ENCODE peak calls at places on chromosomes 5 and 9, in five cellular contexts. G is stimulated activated CD4-positive, alpha-beta T cell treated with anti-CD3 and anti-CD28 coated beads, Interleukin-15, amount 100 ng/mL, for 1 hour; O is left ventricle myocardium inferior; I is NCI-H748 treated with DMSO at 0.1 percent for 48 hours; Z is sigmoid colon. M is an unnamed sample.

GRCh38 chr5:109352024-109352423 is 57.8 kb downstream of the PJA2 start:
- DNase-seq in I (no peak), O (no peak), G (no peak), Z (no peak), M (no peak)

GRCh38 chr9:73079326-73079725 is 72.3 kb upstream of the ANXA1 start:
- DNase-seq in Z (no peak), I (no peak), O (no peak), G (no peak), M (peak)

GRCh38 chr9:107108367-107108766 is 174.7 kb upstream of the RAD23B start:
- DNase-seq in Z (no peak), O (no peak), I (no peak), G (no peak), M (no peak)

GRCh38 chr5:4373051-4373450 is 767.1 kb upstream of the ADAMTS16 start:
- DNase-seq in O (no peak), I (no peak), Z (no peak), G (no peak), M (no peak)

GRCh38 chr5:25544652-25545249 is 900.0 kb upstream of the CDH10 start:
- DNase-seq in O (no peak), G (no peak), Z (no peak), I (peak), M (peak)

GRCh38 chr5:147538232-147538631 is 28.4 kb upstream of the DPYSL3 start:
- DNase-seq in Z (no peak), G (no peak), I (no peak), O (no peak), M (no peak)

GRCh38 chr9:109487247-109487646 is 10.9 kb downstream of the PTPN3 start:
- DNase-seq in I (no peak), G (no peak), O (no peak), Z (no peak), M (no peak)

GRCh38 chr9:95192631-95193030 is 124.9 kb downstream of the FANCC start:
- DNase-seq in I (no peak), O (no peak), Z (no peak), G (no peak), M (no peak)

GRCh38 chr5:81233080-81233634 is at the start of gene CKMT2:
- DNase-seq in Z (peak), G (no peak), I (no peak), O (peak), M (no peak)

GRCh38 chr5:170700503-170700902 is 83.0 kb upstream of the GABRP start:
- DNase-seq in I (no peak), Z (no peak), O (no peak), G (no peak), M (no peak)

GRCh38 chr9:78462616-78463015 is 165.7 kb downstream of the PSAT1 start:
- DNase-seq in O (no peak), G (no peak), I (no peak), Z (no peak), M (no peak)

GRCh38 chr9:79652598-79652997 is 80.8 kb downstream of the TLE4 start:
- DNase-seq in G (no peak), Z (no peak), O (no peak), I (no peak), M (no peak)

GRCh38 chr9:128705051-128705965 is 3.0 kb downstream of the PKN3 start:
- DNase-seq in O (no peak), I (no peak), G (no peak), Z (peak), M (no peak)

GRCh38 chr9:131113655-131114563 is 11.5 kb upstream of the NUP214 start:
- DNase-seq in G (no peak), I (no peak), Z (no peak), O (no peak), M (no peak)

GRCh38 chr5:133293953-133294352 is 242.1 kb downstream of the HSPA4 start:
- DNase-seq in I (peak), O (no peak), G (no peak), Z (no peak), M (no peak)

GRCh38 chr5:133967715-133968056 is 739 bp downstream of the C5orf15 start:
- DNase-seq in G (no peak), O (no peak), I (no peak), Z (no peak), M (no peak)

GRCh38 chr9:116502746-116503145 is 184.4 kb upstream of the TRIM32 start:
- DNase-seq in Z (no peak), I (no peak), G (no peak), O (no peak), M (no peak)

GRCh38 chr9:36878986-36879982 is 154.8 kb downstream of the PAX5 start:
- DNase-seq in I (no peak), Z (peak), G (no peak), O (no peak), M (no peak)

GRCh38 chr5:108003178-108003577 is 332.4 kb upstream of the EFNA5 start:
- DNase-seq in I (no peak), O (no peak), Z (no peak), G (no peak), M (no peak)

GRCh38 chr9:6771722-6772121 is 13.9 kb downstream of the KDM4C start:
- DNase-seq in G (no peak), Z (peak), O (no peak), I (no peak), M (no peak)

GRCh38 chr5:180287868-180288267 is 4.0 kb downstream of the MAPK9 start:
- DNase-seq in I (no peak), Z (no peak), G (no peak), O (no peak), M (no peak)

GRCh38 chr9:124482431-124483031 is 24.7 kb downstream of the NR5A1 start:
- DNase-seq in G (no peak), I (no peak), Z (no peak), O (no peak), M (no peak)

GRCh38 chr9:21589344-21590056 is 107.4 kb upstream of the IFNE start:
- DNase-seq in G (no peak), I (no peak), Z (no peak), O (no peak), M (peak)

GRCh38 chr5:23507278-23507685 is at the start of gene PRDM9:
- DNase-seq in O (peak), G (peak), I (peak), Z (peak), M (no peak)

GRCh38 chr5:108642170-108642906 is 105.4 kb upstream of the FER start:
- DNase-seq in O (no peak), G (peak), Z (no peak), I (peak), M (peak)

GRCh38 chr5:170289749-170290148 is 7.8 kb downstream of the LCP2 start:
- DNase-seq in I (no peak), Z (peak), O (peak), G (no peak), M (no peak)

GRCh38 chr9:77807295-77807694 is 159.2 kb upstream of the GNA14 start:
- DNase-seq in G (no peak), O (no peak), I (no peak), Z (no peak), M (no peak)

GRCh38 chr5:138458856-138459255 is 6.4 kb upstream of the EGR1 start:
- DNase-seq in I (no peak), G (no peak), Z (no peak), O (no peak), M (no peak)

GRCh38 chr5:97550164-97550563 is 367.1 kb upstream of the RIOK2 start:
- DNase-seq in Z (no peak), O (no peak), I (no peak), G (no peak), M (no peak)

GRCh38 chr5:51567636-51568035 is 184.4 kb downstream of the ISL1 start:
- DNase-seq in I (no peak), O (no peak), Z (no peak), G (no peak), M (no peak)

GRCh38 chr5:130066644-130067043 is 162.4 kb downstream of the CHSY3 start:
- DNase-seq in G (no peak), I (no peak), Z (peak), O (peak), M (no peak)

GRCh38 chr5:174323878-174324281 is 278.4 kb downstream of the NSG2 start:
- DNase-seq in O (no peak), G (no peak), I (peak), Z (no peak), M (peak)

GRCh38 chr9:76654051-76654461 is 110.2 kb upstream of the PCA3 start:
- DNase-seq in G (no peak), I (no peak), O (no peak), Z (no peak), M (no peak)

GRCh38 chr5:118548761-118549160 is 439.6 kb downstream of the DTWD2 start:
- DNase-seq in I (no peak), O (no peak), Z (no peak), G (no peak), M (no peak)

GRCh38 chr5:66596791-66597757 is 881 bp downstream of the MAST4 start:
- DNase-seq in I (peak), O (peak), G (no peak), Z (no peak), M (no peak)

GRCh38 chr9:36991516-36992134 is 42.4 kb downstream of the PAX5 start:
- DNase-seq in O (no peak), Z (no peak), I (peak), G (peak), M (peak)

M was measured in HCT116.